ENCODE peak calls at places on chromosomes 2 and 18, in seven cellular contexts. K is brain pericyte; W is left ventricle myocardium inferior; Q is A172; D is CD8-positive, alpha-beta T cell; Y is GDM1; I is amniotic stem cell. M is an unnamed sample.

GRCh38 chr2:220279840-220280239 is 652.4 kb downstream of the SLC4A3 start:
- DNase-seq in K (no peak), W (no peak), Q (peak), D (no peak), Y (no peak), I (no peak), M (no peak)

GRCh38 chr18:49631146-49631866 is 69.4 kb downstream of the LIPG start:
- DNase-seq in K (no peak), W (no peak), Q (no peak), D (no peak), Y (no peak), I (no peak), M (no peak)

GRCh38 chr2:21358971-21359370 is 235.2 kb downstream of the TDRD15 start:
- DNase-seq in K (no peak), W (no peak), Q (no peak), D (no peak), Y (no peak), I (no peak), M (no peak)

GRCh38 chr2:197378494-197378972 is 56.3 kb downstream of the SF3B1 start:
- DNase-seq in K (no peak), W (no peak), Q (peak), D (peak), Y (no peak), I (no peak), M (peak)

GRCh38 chr18:72013512-72013911 is 530.6 kb downstream of the CBLN2 start:
- DNase-seq in K (peak), W (no peak), Q (peak), D (no peak), Y (no peak), I (no peak), M (no peak)

GRCh38 chr2:79612999-79613398 is 100.1 kb downstream of the CTNNA2 start:
- DNase-seq in K (no peak), W (no peak), Q (no peak), D (no peak), Y (no peak), I (no peak), M (no peak)

GRCh38 chr18:28469946-28470345 is 293.0 kb upstream of the CDH2 start:
- DNase-seq in K (no peak), W (no peak), Q (no peak), D (no peak), Y (no peak), I (no peak), M (no peak)

GRCh38 chr2:170843656-170844055 is 27.0 kb downstream of the GAD1 start:
- DNase-seq in K (no peak), W (no peak), Q (peak), D (no peak), Y (peak), I (no peak), M (no peak)

GRCh38 chr2:61726456-61727209 is 127.2 kb downstream of the FAM161A start:
- DNase-seq in K (no peak), W (no peak), Q (no peak), D (no peak), Y (no peak), I (no peak), M (no peak)

GRCh38 chr2:97844311-97844859 is 131.0 kb downstream of the ZAP70 start:
- DNase-seq in K (no peak), W (no peak), Q (no peak), D (no peak), Y (no peak), I (no peak), M (no peak)

GRCh38 chr2:223860809-223861738 is 23.7 kb upstream of the AP1S3 start:
- DNase-seq in K (no peak), W (no peak), Q (peak), D (no peak), Y (no peak), I (peak), M (no peak)

GRCh38 chr2:232951891-232952290 is 61.2 kb downstream of the NGEF start:
- DNase-seq in K (no peak), W (no peak), Q (peak), D (no peak), Y (no peak), I (no peak), M (no peak)

GRCh38 chr18:68509902-68510301 is 205.0 kb downstream of the TMX3 start:
- DNase-seq in K (no peak), W (no peak), Q (no peak), D (no peak), Y (no peak), I (no peak), M (no peak)

GRCh38 chr2:220736778-220737177 is 835.3 kb downstream of the EPHA4 start:
- DNase-seq in K (no peak), W (no peak), Q (peak), D (no peak), Y (no peak), I (no peak), M (no peak)

GRCh38 chr2:3575534-3576324 is 669 bp downstream of the RPS7 start:
- DNase-seq in K (no peak), W (no peak), Q (no peak), D (no peak), Y (no peak), I (no peak), M (peak)

GRCh38 chr2:65411056-65411795 is 21.2 kb downstream of the SPRED2 start:
- DNase-seq in K (no peak), W (no peak), Q (no peak), D (no peak), Y (no peak), I (no peak), M (no peak)

GRCh38 chr18:78582898-78583738 is 396.5 kb upstream of the SALL3 start:
- DNase-seq in K (no peak), W (no peak), Q (no peak), D (peak), Y (no peak), I (no peak), M (no peak)

GRCh38 chr2:67215214-67215613 is 181.9 kb upstream of the ETAA1 start:
- DNase-seq in K (peak), W (no peak), Q (peak), D (no peak), Y (no peak), I (peak), M (no peak)

GRCh38 chr2:8646731-8647461 is 35.0 kb upstream of the ID2 start:
- DNase-seq in K (no peak), W (no peak), Q (no peak), D (no peak), Y (no peak), I (no peak), M (no peak)

GRCh38 chr2:199431748-199432213 is 26.0 kb downstream of the SATB2 start:
- DNase-seq in K (peak), W (no peak), Q (peak), D (no peak), Y (no peak), I (no peak), M (no peak)

GRCh38 chr2:170493698-170494097 is 221.4 kb upstream of the SP5 start:
- DNase-seq in K (no peak), W (no peak), Q (peak), D (no peak), Y (no peak), I (no peak), M (no peak)

GRCh38 chr2:232310690-232311089 is 67.9 kb upstream of the ALPP start:
- DNase-seq in K (no peak), W (no peak), Q (no peak), D (no peak), Y (no peak), I (no peak), M (no peak)

GRCh38 chr2:148552675-148553331 is 91.7 kb upstream of the EPC2 start:
- DNase-seq in K (no peak), W (no peak), Q (peak), D (no peak), Y (no peak), I (no peak), M (peak)

GRCh38 chr18:1018211-1018651 is 113.6 kb downstream of the ADCYAP1 start:
- DNase-seq in K (no peak), W (no peak), Q (peak), D (no peak), Y (no peak), I (no peak), M (no peak)

GRCh38 chr2:181876614-181877063 is 14.9 kb upstream of the ITPRID2 start:
- DNase-seq in K (no peak), W (no peak), Q (peak), D (no peak), Y (no peak), I (no peak), M (no peak)

GRCh38 chr2:239594772-239595608 is 194.2 kb upstream of the HDAC4 start:
- DNase-seq in K (no peak), W (no peak), Q (no peak), D (no peak), Y (no peak), I (no peak), M (no peak)

GRCh38 chr2:237558918-237559645 is 7.3 kb upstream of the PRLH start:
- DNase-seq in K (no peak), W (peak), Q (peak), D (no peak), Y (no peak), I (no peak), M (no peak)

GRCh38 chr2:26640331-26640745 is 828 bp downstream of the CIB4 start:
- DNase-seq in K (no peak), W (no peak), Q (peak), D (no peak), Y (no peak), I (no peak), M (no peak)

GRCh38 chr2:172094319-172095145 is 8.2 kb downstream of the DLX2 start:
- DNase-seq in K (no peak), W (no peak), Q (peak), D (no peak), Y (no peak), I (no peak), M (no peak)

GRCh38 chr18:78624646-78625279 is 354.9 kb upstream of the SALL3 start:
- DNase-seq in K (no peak), W (no peak), Q (no peak), D (no peak), Y (no peak), I (no peak), M (no peak)